ENCODE peak calls at places on chromosomes 16 and 17, in ten cellular contexts. K is AG20443; S is memory B cell; J is stimulated activated naive CD4-positive, alpha-beta T cell treated with Interleukin-2 at 50 U/mL for 16 hours; T is HL-60; Z is small intestine; A is mucosa of gallbladder; C is NCI-H2171 treated with DMSO at 0.1 percent for 48 hours; X is lung microvascular endothelial cell; G is activated naive CD8-positive, alpha-beta T cell treated with anti-CD3 and anti-CD28 coated beads, Interleukin-2, amount 50 U/mL, for 24 hours. U is an unnamed sample.

GRCh38 chr16:67847064-67847861 is at the start of gene CENPT:
- DNase-seq in K (peak), S (no peak), J (no peak), T (peak), Z (peak), A (no peak), C (no peak), X (peak), G (no peak), U (peak)

GRCh38 chr16:52603015-52603414 is 56.1 kb upstream of the TOX3 start:
- DNase-seq in K (no peak), S (no peak), J (no peak), T (no peak), Z (peak), A (peak), C (peak), X (no peak), G (no peak), U (peak)

GRCh38 chr17:64187093-64187895 is 57.4 kb upstream of the ERN1 start:
- DNase-seq in K (no peak), S (no peak), J (no peak), T (no peak), Z (peak), A (peak), C (no peak), X (no peak), G (no peak), U (no peak)

GRCh38 chr17:4968916-4969550 is 1.4 kb upstream of the SPAG7 start:
- DNase-seq in K (peak), S (no peak), J (peak), T (peak), Z (no peak), A (no peak), C (no peak), X (no peak), G (peak), U (no peak)

GRCh38 chr17:82935944-82936767 is 96.3 kb upstream of the ZNF750 start:
- DNase-seq in K (no peak), S (no peak), J (no peak), T (no peak), Z (no peak), A (no peak), C (no peak), X (no peak), G (no peak), U (no peak)

GRCh38 chr17:66386789-66387351 is 84.5 kb downstream of the PRKCA start:
- DNase-seq in K (no peak), S (no peak), J (no peak), T (no peak), Z (peak), A (peak), C (no peak), X (no peak), G (no peak), U (peak)

GRCh38 chr17:83179378-83179777 is 100.0 kb downstream of the METRNL start:
- DNase-seq in K (no peak), S (no peak), J (no peak), T (no peak), Z (no peak), A (peak), C (no peak), X (peak), G (no peak), U (no peak)

GRCh38 chr17:50274142-50274944 is at the start of gene TMEM92:
- DNase-seq in K (peak), S (no peak), J (no peak), T (peak), Z (peak), A (peak), C (no peak), X (no peak), G (no peak), U (peak)

GRCh38 chr17:40168262-40168832 is 8.9 kb upstream of the RAPGEFL1 start:
- DNase-seq in K (peak), S (no peak), J (no peak), T (peak), Z (peak), A (peak), C (peak), X (peak), G (no peak), U (peak)

GRCh38 chr17:3639981-3640596 is 3.5 kb downstream of the CTNS start:
- DNase-seq in K (no peak), S (no peak), J (no peak), T (peak), Z (no peak), A (no peak), C (peak), X (no peak), G (peak), U (no peak)

GRCh38 chr17:71959129-71959528 is 161.7 kb upstream of the SOX9 start:
- DNase-seq in K (peak), S (no peak), J (no peak), T (no peak), Z (peak), A (no peak), C (no peak), X (no peak), G (no peak), U (peak)

GRCh38 chr16:25690563-25691143 is 1.1 kb upstream of the HS3ST4 start:
- DNase-seq in K (no peak), S (no peak), J (no peak), T (no peak), Z (no peak), A (no peak), C (no peak), X (no peak), G (no peak), U (no peak)

GRCh38 chr17:39700148-39700987 is 504 bp downstream of the ERBB2 start:
- DNase-seq in K (peak), S (no peak), J (no peak), T (no peak), Z (no peak), A (no peak), C (no peak), X (no peak), G (no peak), U (peak)

GRCh38 chr17:17778308-17779014 is 58.3 kb downstream of the SREBF1 start:
- DNase-seq in K (no peak), S (no peak), J (no peak), T (no peak), Z (no peak), A (peak), C (no peak), X (no peak), G (no peak), U (no peak)

GRCh38 chr16:57266531-57267268 is 17.8 kb downstream of the PLLP start:
- DNase-seq in K (no peak), S (no peak), J (peak), T (no peak), Z (peak), A (peak), C (no peak), X (no peak), G (peak), U (no peak)

U was measured in HT-29.